ENCODE peak calls at places on chromosomes 5 and 9, in six cellular contexts. N, L, C, Q, A and O are unnamed samples.
A peak's percentile ranks its signal among the peaks of the same experiment; 100 is the strongest.

GRCh38 chr5:56012281-56012963 is 17.7 kb upstream of the IL6ST start:
- DNase-seq in N (peak; percentile 36), L (peak; percentile 54), A (peak; percentile 20), Q (peak; percentile 11), C (no peak), O (no peak)

GRCh38 chr5:177325868-177326381 is 14.2 kb upstream of the MXD3 start:
- DNase-seq in L (no peak), C (no peak), A (no peak), Q (no peak), N (no peak), O (no peak)

GRCh38 chr5:12175914-12176585 is 271.8 kb upstream of the CTNND2 start:
- DNase-seq in A (no peak), C (no peak), N (no peak), Q (no peak), L (no peak), O (no peak)

GRCh38 chr9:131727795-131728545 is 11.9 kb downstream of the RAPGEF1 start:
- DNase-seq in L (no peak), A (no peak), N (no peak), Q (no peak), C (no peak), O (no peak)

GRCh38 chr5:133840168-133840567 is 128.3 kb downstream of the C5orf15 start:
- DNase-seq in L (no peak), Q (no peak), N (no peak), C (no peak), A (no peak), O (no peak)

GRCh38 chr9:112029921-112030444 is 133.4 kb downstream of the UGCG start:
- DNase-seq in L (peak; percentile 22), Q (no peak), N (no peak), C (no peak), A (no peak), O (no peak)

GRCh38 chr5:180633283-180634177 is 15.9 kb downstream of the FLT4 start:
- DNase-seq in A (no peak), C (no peak), Q (no peak), L (no peak), N (no peak), O (peak; percentile 50)

GRCh38 chr5:76547242-76547890 is 75.8 kb downstream of the F2RL2 start:
- DNase-seq in L (peak; percentile 49), A (no peak), Q (no peak), N (no peak), C (no peak), O (no peak)

GRCh38 chr9:127177682-127178265 is 55.3 kb upstream of the ANGPTL2 start:
- DNase-seq in A (peak; percentile 3), L (no peak), Q (no peak), C (peak; percentile 8), N (no peak), O (peak; percentile 15)

GRCh38 chr5:39992617-39993203 is 567.9 kb upstream of the DAB2 start:
- DNase-seq in L (no peak), A (no peak), N (no peak), Q (no peak), C (no peak), O (no peak)

GRCh38 chr5:136729901-136730355 is 364.6 kb upstream of the TRPC7 start:
- DNase-seq in C (no peak), N (no peak), A (no peak), L (no peak), Q (no peak), O (no peak)

DNA sequence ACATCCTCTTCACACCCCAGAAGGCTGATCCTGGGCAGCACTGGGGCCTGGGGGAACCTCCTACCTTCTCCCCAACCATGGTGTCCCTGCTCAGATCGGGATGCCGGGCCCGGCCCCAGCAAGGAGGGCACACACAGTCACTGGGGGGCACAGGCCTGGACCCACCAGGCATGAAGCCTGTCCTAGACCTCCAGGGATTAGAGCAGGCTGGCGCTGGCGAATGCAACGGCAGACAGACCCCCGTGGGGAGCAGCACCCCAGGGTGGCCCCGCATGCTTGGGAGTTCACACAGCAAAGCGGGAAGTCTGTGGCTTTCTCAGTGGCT is 40.5 kb upstream of the OLFM1 start:
- DNase-seq in C (no peak), A (no peak), N (no peak), Q (no peak), L (no peak), O (peak; percentile 56)
- H3K27me3 ChIP-seq in C (no peaks in the 10 kb centered on the region), A (no peaks in the 10 kb centered on the region), N (no peaks in the 10 kb centered on the region), Q (peaks cover 15% of the 10 kb centered on the region), L (no peaks in the 10 kb centered on the region), O (no peaks in the 10 kb centered on the region)

DNA sequence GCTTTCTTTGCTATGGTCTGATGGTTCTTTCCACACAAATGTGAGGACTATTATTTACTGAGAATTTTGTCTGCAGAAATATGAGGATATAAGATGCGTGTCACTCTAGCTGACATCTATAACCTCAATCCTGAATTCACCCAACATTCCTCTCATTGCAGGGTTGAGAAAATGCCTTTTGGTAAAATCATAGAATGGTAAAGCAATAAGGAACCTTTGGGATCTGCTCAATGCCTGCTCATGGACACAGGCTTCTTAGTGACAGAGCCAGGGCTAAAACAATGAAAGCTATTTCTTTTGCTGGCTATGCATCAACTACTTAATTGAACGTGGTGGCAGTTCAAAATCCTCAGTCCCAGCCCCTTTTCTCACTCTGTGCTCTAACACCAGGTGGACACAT is 199.6 kb downstream of the GAS1 start:
- DNase-seq in C (no peak), N (no peak), A (no peak), Q (no peak), L (no peak), O (no peak)
- H3K4me3 ChIP-seq in C (no peak overlapping the region), N (no peak overlapping the region), A (no peak overlapping the region), Q (no peak overlapping the region), L (no peak overlapping the region), O (no peak overlapping the region)

GRCh38 chr9:34025062-34025461 is 23.6 kb downstream of the UBAP2 start:
- DNase-seq in N (no peak), A (no peak), C (no peak), Q (peak; percentile 22), L (no peak), O (no peak)

GRCh38 chr9:34027845-34028574 is 20.7 kb downstream of the UBAP2 start:
- DNase-seq in Q (no peak), N (no peak), C (no peak), A (no peak), L (no peak), O (no peak)

GRCh38 chr9:34025811-34026210 is 22.9 kb downstream of the UBAP2 start:
- DNase-seq in N (no peak), Q (no peak), C (no peak), A (no peak), L (no peak), O (no peak)
- H3K27me3 ChIP-seq in N (no peaks in the 10 kb centered on the region), Q (no peaks in the 10 kb centered on the region), C (no peaks in the 10 kb centered on the region), A (no peaks in the 10 kb centered on the region), L (no peaks in the 10 kb centered on the region), O (no peaks in the 10 kb centered on the region)

GRCh38 chr9:116765009-116765408 is 77.9 kb downstream of the TRIM32 start:
- DNase-seq in C (no peak), L (no peak), Q (no peak), N (no peak), A (no peak), O (no peak)

GRCh38 chr9:116760636-116761035 is 73.5 kb downstream of the TRIM32 start:
- DNase-seq in L (no peak), Q (no peak), N (no peak), A (no peak), C (no peak), O (no peak)

GRCh38 chr9:116767219-116767618 is 80.1 kb downstream of the TRIM32 start:
- DNase-seq in L (no peak), Q (no peak), N (no peak), A (no peak), C (no peak), O (no peak)

GRCh38 chr9:116763665-116764064 is 76.6 kb downstream of the TRIM32 start:
- DNase-seq in L (no peak), Q (no peak), N (no peak), A (no peak), C (no peak), O (no peak)
- H3K4me3 ChIP-seq in L (no peak overlapping the region), Q (no peak overlapping the region), N (no peak overlapping the region), A (no peak overlapping the region), C (no peak overlapping the region), O (no peak overlapping the region)

DNA sequence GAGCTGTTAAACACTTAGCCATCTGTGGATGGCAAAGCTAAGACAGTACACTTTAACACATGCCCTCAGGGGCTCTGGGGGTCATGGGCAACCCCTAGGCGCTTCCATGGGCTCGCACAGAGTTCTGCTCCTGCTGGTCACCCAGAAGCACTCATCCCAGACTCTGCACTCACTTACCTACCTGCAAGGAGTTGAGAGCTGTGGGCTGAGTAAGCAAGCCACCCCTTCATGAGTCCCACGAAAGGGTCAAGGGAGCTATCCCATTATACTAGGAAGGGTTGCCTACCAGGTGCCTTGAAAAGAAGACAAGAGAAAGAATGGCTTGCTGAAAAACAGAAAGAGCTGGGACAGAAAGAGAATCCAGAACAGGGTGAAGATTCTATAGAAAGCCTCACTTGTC is 72.4 kb downstream of the CFAP95 start:
- DNase-seq in N (no peak), A (no peak), C (no peak), L (no peak), Q (no peak), O (no peak)
- H3K27me3 ChIP-seq in N (no peaks in the 10 kb centered on the region), A (no peaks in the 10 kb centered on the region), C (no peaks in the 10 kb centered on the region), L (no peaks in the 10 kb centered on the region), Q (no peaks in the 10 kb centered on the region), O (no peaks in the 10 kb centered on the region)